ENCODE peak calls at places on chromosomes 16 and 17, in eight cellular contexts. One of them, this sample, is unnamed.

GRCh38 chr16:87436225-87437172 is 44.4 kb downstream of the MAP1LC3B start:
- DNase-seq in adrenal gland: peak
- DNase-seq in fibroblast of lung: no peak
- DNase-seq in right lobe of liver: no peak
- DNase-seq in neural progenitor cell: no peak
- DNase-seq in IMR-90: peak
- DNase-seq in substantia nigra: no peak
- DNase-seq in endothelial cell of umbilical vein: no peak
- DNase-seq in this sample: no peak

GRCh38 chr17:836154-836553 is 54.0 kb downstream of the MRM3 start:
- DNase-seq in IMR-90: no peak
- DNase-seq in neural progenitor cell: no peak
- DNase-seq in adrenal gland: no peak
- DNase-seq in endothelial cell of umbilical vein: no peak
- DNase-seq in fibroblast of lung: peak
- DNase-seq in right lobe of liver: no peak
- DNase-seq in substantia nigra: no peak
- DNase-seq in this sample: peak

GRCh38 chr16:54511181-54511731 is 224.7 kb upstream of the IRX3 start:
- DNase-seq in IMR-90: no peak
- DNase-seq in substantia nigra: no peak
- DNase-seq in fibroblast of lung: peak
- DNase-seq in adrenal gland: no peak
- DNase-seq in right lobe of liver: no peak
- DNase-seq in endothelial cell of umbilical vein: peak
- DNase-seq in neural progenitor cell: peak
- DNase-seq in this sample: no peak

GRCh38 chr17:75345514-75346167 is 56.4 kb upstream of the SLC25A19 start:
- DNase-seq in endothelial cell of umbilical vein: no peak
- DNase-seq in substantia nigra: no peak
- DNase-seq in IMR-90: no peak
- DNase-seq in neural progenitor cell: peak
- DNase-seq in right lobe of liver: no peak
- DNase-seq in adrenal gland: no peak
- DNase-seq in fibroblast of lung: no peak
- DNase-seq in this sample: no peak

GRCh38 chr16:89150090-89150835 is 21.3 kb upstream of the CDH15 start:
- DNase-seq in neural progenitor cell: no peak
- DNase-seq in substantia nigra: no peak
- DNase-seq in right lobe of liver: no peak
- DNase-seq in IMR-90: no peak
- DNase-seq in endothelial cell of umbilical vein: no peak
- DNase-seq in adrenal gland: no peak
- DNase-seq in fibroblast of lung: no peak
- DNase-seq in this sample: no peak

GRCh38 chr16:86050591-86051375 is 151.8 kb downstream of the IRF8 start:
- DNase-seq in endothelial cell of umbilical vein: no peak
- DNase-seq in fibroblast of lung: no peak
- DNase-seq in substantia nigra: no peak
- DNase-seq in adrenal gland: no peak
- DNase-seq in IMR-90: no peak
- DNase-seq in right lobe of liver: no peak
- DNase-seq in neural progenitor cell: no peak
- DNase-seq in this sample: no peak

GRCh38 chr17:80256034-80256350 is 4.7 kb upstream of the RNF213 start:
- DNase-seq in IMR-90: no peak
- DNase-seq in endothelial cell of umbilical vein: no peak
- DNase-seq in neural progenitor cell: no peak
- DNase-seq in adrenal gland: no peak
- DNase-seq in substantia nigra: no peak
- DNase-seq in right lobe of liver: no peak
- DNase-seq in fibroblast of lung: no peak
- DNase-seq in this sample: no peak

GRCh38 chr16:55711959-55712876 is 56.4 kb downstream of the SLC6A2 start:
- DNase-seq in substantia nigra: peak
- DNase-seq in adrenal gland: peak
- DNase-seq in neural progenitor cell: peak
- DNase-seq in IMR-90: peak
- DNase-seq in right lobe of liver: peak
- DNase-seq in endothelial cell of umbilical vein: peak
- DNase-seq in fibroblast of lung: peak
- DNase-seq in this sample: peak

GRCh38 chr16:692356-693108 is 2.3 kb upstream of the WDR24 start:
- DNase-seq in adrenal gland: no peak
- DNase-seq in IMR-90: no peak
- DNase-seq in right lobe of liver: no peak
- DNase-seq in substantia nigra: no peak
- DNase-seq in fibroblast of lung: no peak
- DNase-seq in neural progenitor cell: no peak
- DNase-seq in endothelial cell of umbilical vein: no peak
- DNase-seq in this sample: no peak

DNA sequence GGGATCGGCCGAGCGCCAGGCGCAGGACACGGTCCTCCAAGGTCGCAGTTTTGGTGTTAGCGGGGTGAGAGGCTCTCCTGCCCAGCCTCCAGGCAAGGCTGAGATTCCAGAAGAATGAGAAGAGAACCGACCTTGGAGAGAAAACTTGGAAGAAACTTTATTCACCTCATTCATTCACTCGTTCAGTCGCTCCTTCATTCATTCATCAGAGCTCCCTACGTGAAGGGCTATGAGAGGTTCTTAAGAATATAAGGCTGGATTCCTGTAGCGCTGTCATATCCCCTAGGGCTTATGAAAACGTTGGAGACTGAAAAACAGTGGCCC is 991 bp upstream of the MYH10 start:
- DNase-seq in fibroblast of lung: no peak
- DNase-seq in right lobe of liver: no peak
- DNase-seq in IMR-90: peak
- DNase-seq in neural progenitor cell: no peak
- DNase-seq in endothelial cell of umbilical vein: no peak
- DNase-seq in adrenal gland: no peak
- DNase-seq in substantia nigra: no peak
- DNase-seq in this sample: no peak
- H3K27ac ChIP-seq in fibroblast of lung: no peak
- H3K27ac ChIP-seq in right lobe of liver: peak
- H3K27ac ChIP-seq in IMR-90: peak
- H3K27ac ChIP-seq in neural progenitor cell: no peak
- H3K27ac ChIP-seq in endothelial cell of umbilical vein: peak
- H3K27ac ChIP-seq in adrenal gland: peak
- H3K27ac ChIP-seq in substantia nigra: peak
- H3K27ac ChIP-seq in this sample: no peak

GRCh38 chr17:50122945-50123344 is 7.0 kb downstream of the SAMD14 start:
- DNase-seq in neural progenitor cell: peak
- DNase-seq in endothelial cell of umbilical vein: no peak
- DNase-seq in IMR-90: no peak
- DNase-seq in substantia nigra: no peak
- DNase-seq in adrenal gland: no peak
- DNase-seq in right lobe of liver: no peak
- DNase-seq in fibroblast of lung: no peak
- DNase-seq in this sample: no peak
- H3K27ac ChIP-seq in neural progenitor cell: peak
- H3K27ac ChIP-seq in endothelial cell of umbilical vein: no peak
- H3K27ac ChIP-seq in IMR-90: peak
- H3K27ac ChIP-seq in substantia nigra: no peak
- H3K27ac ChIP-seq in adrenal gland: no peak
- H3K27ac ChIP-seq in right lobe of liver: no peak
- H3K27ac ChIP-seq in fibroblast of lung: no peak
- H3K27ac ChIP-seq in this sample: no peak

GRCh38 chr17:72646176-72646575 is 446.3 kb downstream of the SLC39A11 start:
- DNase-seq in adrenal gland: no peak
- DNase-seq in substantia nigra: no peak
- DNase-seq in endothelial cell of umbilical vein: no peak
- DNase-seq in right lobe of liver: no peak
- DNase-seq in IMR-90: peak
- DNase-seq in neural progenitor cell: no peak
- DNase-seq in fibroblast of lung: no peak
- DNase-seq in this sample: no peak
- H3K27ac ChIP-seq in adrenal gland: no peak
- H3K27ac ChIP-seq in substantia nigra: no peak
- H3K27ac ChIP-seq in endothelial cell of umbilical vein: no peak
- H3K27ac ChIP-seq in right lobe of liver: no peak
- H3K27ac ChIP-seq in IMR-90: no peak
- H3K27ac ChIP-seq in neural progenitor cell: no peak
- H3K27ac ChIP-seq in fibroblast of lung: no peak
- H3K27ac ChIP-seq in this sample: no peak

GRCh38 chr16:82034981-82035612 is at the start of gene HSD17B2:
- DNase-seq in adrenal gland: no peak
- DNase-seq in IMR-90: peak
- DNase-seq in endothelial cell of umbilical vein: peak
- DNase-seq in fibroblast of lung: no peak
- DNase-seq in right lobe of liver: peak
- DNase-seq in neural progenitor cell: no peak
- DNase-seq in substantia nigra: no peak
- DNase-seq in this sample: no peak
- H3K27ac ChIP-seq in adrenal gland: no peak
- H3K27ac ChIP-seq in IMR-90: peak
- H3K27ac ChIP-seq in endothelial cell of umbilical vein: no peak
- H3K27ac ChIP-seq in fibroblast of lung: no peak
- H3K27ac ChIP-seq in right lobe of liver: peak
- H3K27ac ChIP-seq in neural progenitor cell: no peak
- H3K27ac ChIP-seq in substantia nigra: no peak
- H3K27ac ChIP-seq in this sample: no peak

GRCh38 chr16:23689442-23690187 is 10.9 kb downstream of the PLK1 start:
- DNase-seq in fibroblast of lung: no peak
- DNase-seq in neural progenitor cell: no peak
- DNase-seq in substantia nigra: no peak
- DNase-seq in adrenal gland: no peak
- DNase-seq in right lobe of liver: no peak
- DNase-seq in endothelial cell of umbilical vein: no peak
- DNase-seq in IMR-90: no peak
- DNase-seq in this sample: no peak

GRCh38 chr16:23692190-23692837 is 13.6 kb downstream of the PLK1 start:
- DNase-seq in substantia nigra: no peak
- DNase-seq in adrenal gland: no peak
- DNase-seq in fibroblast of lung: no peak
- DNase-seq in endothelial cell of umbilical vein: no peak
- DNase-seq in neural progenitor cell: no peak
- DNase-seq in right lobe of liver: no peak
- DNase-seq in IMR-90: no peak
- DNase-seq in this sample: no peak

GRCh38 chr16:23690771-23691482 is 12.2 kb downstream of the PLK1 start:
- DNase-seq in right lobe of liver: no peak
- DNase-seq in adrenal gland: no peak
- DNase-seq in neural progenitor cell: no peak
- DNase-seq in substantia nigra: no peak
- DNase-seq in fibroblast of lung: no peak
- DNase-seq in endothelial cell of umbilical vein: no peak
- DNase-seq in IMR-90: no peak
- DNase-seq in this sample: no peak

GRCh38 chr16:23694707-23695373 is 16.2 kb downstream of the PLK1 start:
- DNase-seq in neural progenitor cell: peak
- DNase-seq in fibroblast of lung: peak
- DNase-seq in substantia nigra: no peak
- DNase-seq in endothelial cell of umbilical vein: peak
- DNase-seq in adrenal gland: peak
- DNase-seq in right lobe of liver: peak
- DNase-seq in IMR-90: peak
- DNase-seq in this sample: no peak

GRCh38 chr16:23691483-23692189 is 12.9 kb downstream of the PLK1 start:
- DNase-seq in adrenal gland: no peak
- DNase-seq in endothelial cell of umbilical vein: no peak
- DNase-seq in neural progenitor cell: no peak
- DNase-seq in substantia nigra: no peak
- DNase-seq in fibroblast of lung: peak
- DNase-seq in right lobe of liver: no peak
- DNase-seq in IMR-90: no peak
- DNase-seq in this sample: no peak
- H3K27ac ChIP-seq in adrenal gland: no peak
- H3K27ac ChIP-seq in endothelial cell of umbilical vein: no peak
- H3K27ac ChIP-seq in neural progenitor cell: no peak
- H3K27ac ChIP-seq in substantia nigra: no peak
- H3K27ac ChIP-seq in fibroblast of lung: no peak
- H3K27ac ChIP-seq in right lobe of liver: no peak
- H3K27ac ChIP-seq in IMR-90: no peak
- H3K27ac ChIP-seq in this sample: no peak

GRCh38 chr17:17849863-17850373 is 13.1 kb upstream of the SREBF1 start:
- DNase-seq in neural progenitor cell: peak
- DNase-seq in right lobe of liver: no peak
- DNase-seq in fibroblast of lung: peak
- DNase-seq in adrenal gland: peak
- DNase-seq in IMR-90: peak
- DNase-seq in endothelial cell of umbilical vein: peak
- DNase-seq in substantia nigra: peak
- DNase-seq in this sample: no peak
- H3K27ac ChIP-seq in neural progenitor cell: no peak
- H3K27ac ChIP-seq in right lobe of liver: no peak
- H3K27ac ChIP-seq in fibroblast of lung: peak
- H3K27ac ChIP-seq in adrenal gland: peak
- H3K27ac ChIP-seq in IMR-90: peak
- H3K27ac ChIP-seq in endothelial cell of umbilical vein: no peak
- H3K27ac ChIP-seq in substantia nigra: peak
- H3K27ac ChIP-seq in this sample: peak

GRCh38 chr16:70685061-70685937 is 554 bp downstream of the MTSS2 start:
- DNase-seq in substantia nigra: peak
- DNase-seq in neural progenitor cell: no peak
- DNase-seq in IMR-90: no peak
- DNase-seq in endothelial cell of umbilical vein: no peak
- DNase-seq in fibroblast of lung: no peak
- DNase-seq in adrenal gland: no peak
- DNase-seq in right lobe of liver: peak
- DNase-seq in this sample: no peak

GRCh38 chr16:70685938-70686375 is at the start of gene MTSS2:
- DNase-seq in endothelial cell of umbilical vein: peak
- DNase-seq in substantia nigra: peak
- DNase-seq in IMR-90: peak
- DNase-seq in fibroblast of lung: peak
- DNase-seq in right lobe of liver: peak
- DNase-seq in neural progenitor cell: peak
- DNase-seq in adrenal gland: peak
- DNase-seq in this sample: peak

GRCh38 chr16:70687172-70687531 is 1.3 kb upstream of the MTSS2 start:
- DNase-seq in fibroblast of lung: no peak
- DNase-seq in substantia nigra: no peak
- DNase-seq in right lobe of liver: peak
- DNase-seq in neural progenitor cell: no peak
- DNase-seq in IMR-90: no peak
- DNase-seq in endothelial cell of umbilical vein: no peak
- DNase-seq in adrenal gland: no peak
- DNase-seq in this sample: no peak

GRCh38 chr16:70687671-70688265 is 1.9 kb upstream of the MTSS2 start:
- DNase-seq in right lobe of liver: peak
- DNase-seq in neural progenitor cell: no peak
- DNase-seq in substantia nigra: peak
- DNase-seq in fibroblast of lung: no peak
- DNase-seq in adrenal gland: no peak
- DNase-seq in IMR-90: no peak
- DNase-seq in endothelial cell of umbilical vein: no peak
- DNase-seq in this sample: no peak

GRCh38 chr16:70686376-70687171 is 721 bp upstream of the MTSS2 start:
- DNase-seq in neural progenitor cell: no peak
- DNase-seq in IMR-90: no peak
- DNase-seq in substantia nigra: no peak
- DNase-seq in fibroblast of lung: no peak
- DNase-seq in adrenal gland: no peak
- DNase-seq in endothelial cell of umbilical vein: no peak
- DNase-seq in right lobe of liver: no peak
- DNase-seq in this sample: no peak
- H3K27ac ChIP-seq in neural progenitor cell: no peak
- H3K27ac ChIP-seq in IMR-90: peak
- H3K27ac ChIP-seq in substantia nigra: peak
- H3K27ac ChIP-seq in fibroblast of lung: peak
- H3K27ac ChIP-seq in adrenal gland: peak
- H3K27ac ChIP-seq in endothelial cell of umbilical vein: peak
- H3K27ac ChIP-seq in right lobe of liver: peak
- H3K27ac ChIP-seq in this sample: peak

This sample was measured in AG04450.